ENCODE peak calls at places on chromosomes 5 and 9, in ten cellular contexts. R, A, I, M, K, N, H, V, B and F are unnamed samples.

GRCh38 chr9:132748450-132748849 is 78.2 kb downstream of the GTF3C4 start:
- DNase-seq in K (no peak), B (no peak), N (no peak), A (no peak), V (no peak), M (no peak), R (no peak), H (no peak), I (no peak), F (no peak)

GRCh38 chr5:75434107-75434506 is 77.3 kb downstream of the CERT1 start:
- DNase-seq in M (no peak), I (no peak), K (no peak), R (no peak), B (no peak), A (no peak), H (no peak), N (no peak), V (no peak), F (no peak)

GRCh38 chr9:82436480-82436879 is 447.9 kb downstream of the SPATA31D1 start:
- DNase-seq in V (no peak), H (no peak), N (no peak), R (no peak), I (no peak), B (no peak), K (no peak), M (no peak), A (no peak), F (no peak)

GRCh38 chr5:172173771-172174170 is 14.3 kb downstream of the STK10 start:
- DNase-seq in B (peak; percentile 63), I (no peak), H (peak; percentile 44), N (no peak), R (peak; percentile 74), V (peak; percentile 77), K (no peak), A (no peak), M (peak; percentile 63), F (no peak)

GRCh38 chr5:60649288-60649917 is 50.6 kb downstream of the DEPDC1B start:
- DNase-seq in H (peak; percentile 61), M (no peak), I (no peak), V (no peak), B (no peak), A (no peak), K (peak; percentile 53), R (peak; percentile 37), N (peak; percentile 12), F (peak; percentile 15)

GRCh38 chr5:110909415-110909814 is 162.1 kb upstream of the TSLP start:
- DNase-seq in B (no peak), K (no peak), I (no peak), M (no peak), H (peak; percentile 7), V (no peak), N (no peak), R (no peak), A (no peak), F (no peak)

GRCh38 chr5:21817668-21818419 is 1035.3 kb downstream of the CDH12 start:
- DNase-seq in H (no peak), R (peak; percentile 17), N (peak; percentile 57), V (no peak), I (no peak), M (no peak), K (no peak), B (no peak), A (no peak), F (no peak)

GRCh38 chr5:74490814-74491213 is 149.7 kb downstream of the ENC1 start:
- DNase-seq in N (no peak), V (no peak), I (no peak), H (no peak), B (no peak), R (peak; percentile 26), K (peak; percentile 45), M (no peak), A (peak; percentile 13), F (peak; percentile 88)

GRCh38 chr5:174424219-174425053 is 299.9 kb upstream of the MSX2 start:
- DNase-seq in I (no peak), M (no peak), H (no peak), K (no peak), B (no peak), V (no peak), A (no peak), R (no peak), N (no peak), F (no peak)

GRCh38 chr9:1087120-1087881 is 37.1 kb downstream of the DMRT2 start:
- DNase-seq in A (no peak), V (no peak), K (peak; percentile 32), M (no peak), I (no peak), H (no peak), R (peak; percentile 22), N (no peak), B (no peak), F (peak; percentile 8)

GRCh38 chr5:168651654-168652053 is 72.5 kb upstream of the PANK3 start:
- DNase-seq in M (no peak), N (no peak), I (no peak), K (no peak), H (peak; percentile 88), R (peak; percentile 81), A (no peak), V (no peak), B (no peak), F (no peak)

GRCh38 chr5:78648359-78649219 is at the start of gene LHFPL2:
- DNase-seq in K (peak; percentile 94), A (peak; percentile 78), V (peak; percentile 78), H (peak; percentile 87), B (peak; percentile 86), M (no peak), R (no peak), I (peak; percentile 83), N (no peak), F (no peak)

GRCh38 chr5:1521054-1521453 is 2.7 kb downstream of the LPCAT1 start:
- DNase-seq in H (no peak), V (no peak), N (no peak), R (no peak), B (no peak), A (no peak), K (no peak), I (no peak), M (peak; percentile 8), F (no peak)